ENCODE peak calls at places on chromosomes 11 and 22, in six cellular contexts. O, I, X, J, H and C are unnamed samples.

GRCh38 chr11:35045219-35045819 is 93.7 kb upstream of the CD44 start:
- DNase-seq in O (no peak), I (no peak), X (no peak), J (no peak), H (no peak), C (peak)

GRCh38 chr22:47352920-47353700 is 590.7 kb downstream of the TBC1D22A start:
- DNase-seq in O (no peak), I (no peak), X (no peak), J (no peak), H (no peak), C (no peak)

GRCh38 chr22:27097481-27097880 is 440.1 kb downstream of the MIAT start:
- DNase-seq in O (no peak), I (no peak), X (no peak), J (no peak), H (no peak), C (no peak)

GRCh38 chr11:2912498-2912897 is 16.7 kb downstream of the PHLDA2 start:
- DNase-seq in O (no peak), I (no peak), X (peak), J (peak), H (peak), C (peak)

GRCh38 chr11:45920531-45921477 is 1.7 kb upstream of the LARGE2 start:
- DNase-seq in O (no peak), I (no peak), X (no peak), J (no peak), H (peak), C (no peak)

GRCh38 chr22:41910050-41910598 is 4.8 kb downstream of the SHISA8 start:
- DNase-seq in O (no peak), I (peak), X (no peak), J (no peak), H (no peak), C (no peak)

GRCh38 chr11:73398132-73398526 is 21.9 kb downstream of the RELT start:
- DNase-seq in O (no peak), I (no peak), X (no peak), J (no peak), H (peak), C (no peak)

GRCh38 chr11:111765984-111766833 is at the start of gene PPP2R1B:
- DNase-seq in O (peak), I (peak), X (peak), J (peak), H (peak), C (peak)

GRCh38 chr22:45917146-45917545 is 59.8 kb downstream of the WNT7B start:
- DNase-seq in O (no peak), I (no peak), X (no peak), J (peak), H (no peak), C (no peak)

GRCh38 chr11:113106507-113106906 is 145.3 kb downstream of the NCAM1 start:
- DNase-seq in O (no peak), I (no peak), X (peak), J (no peak), H (no peak), C (no peak)